ENCODE peak calls at places on chromosomes 12 and 14, in eight cellular contexts. G is skeletal muscle cell, O is nucleus accumbens, Q is KG1, N is IMR-90, C is PC-3, P is RPMI8226, F is renal cortical epithelial cell. E is an unnamed sample.

GRCh38 chr14:72701232-72701555 is 192.7 kb downstream of the DPF3 start:
- DNase-seq in G (no peak), O (no peak), Q (no peak), N (no peak), C (no peak), P (no peak), F (no peak), E (no peak)

GRCh38 chr14:61269321-61270083 is 11.6 kb downstream of the TMEM30B start:
- DNase-seq in G (no peak), O (peak), Q (peak), N (peak), C (peak), P (peak), F (peak), E (no peak)

GRCh38 chr12:103955811-103956514 is 9.7 kb upstream of the TDG start:
- DNase-seq in G (no peak), O (no peak), Q (no peak), N (peak), C (no peak), P (peak), F (no peak), E (no peak)

GRCh38 chr12:71392521-71393145 is 47.0 kb upstream of the LGR5 start:
- DNase-seq in G (peak), O (no peak), Q (peak), N (peak), C (peak), P (peak), F (peak), E (no peak)

GRCh38 chr14:21185506-21185905 is 29.6 kb upstream of the OR5AU1 start:
- DNase-seq in G (no peak), O (no peak), Q (peak), N (no peak), C (no peak), P (no peak), F (no peak), E (no peak)

GRCh38 chr12:14394317-14395058 is 29.0 kb downstream of the ATF7IP start:
- DNase-seq in G (peak), O (peak), Q (no peak), N (peak), C (peak), P (peak), F (peak), E (no peak)

GRCh38 chr12:193282-193681 is 20.7 kb downstream of the SLC6A12 start:
- DNase-seq in G (no peak), O (peak), Q (no peak), N (no peak), C (no peak), P (no peak), F (no peak), E (no peak)

GRCh38 chr12:7207866-7208612 is 18.6 kb downstream of the PEX5 start:
- DNase-seq in G (no peak), O (no peak), Q (no peak), N (no peak), C (no peak), P (no peak), F (no peak), E (no peak)

GRCh38 chr14:32469388-32470160 is 140.5 kb downstream of the AKAP6 start:
- DNase-seq in G (no peak), O (no peak), Q (no peak), N (peak), C (peak), P (no peak), F (peak), E (no peak)

GRCh38 chr12:52984136-52984535 is 22.1 kb upstream of the EIF4B start:
- DNase-seq in G (no peak), O (no peak), Q (no peak), N (no peak), C (peak), P (no peak), F (no peak), E (no peak)

GRCh38 chr12:124041907-124042306 is 68.9 kb downstream of the ZNF664 start:
- DNase-seq in G (no peak), O (no peak), Q (no peak), N (no peak), C (no peak), P (no peak), F (no peak), E (no peak)

GRCh38 chr14:76924363-76925151 is 98.3 kb downstream of the LRRC74A start:
- DNase-seq in G (no peak), O (peak), Q (no peak), N (no peak), C (no peak), P (peak), F (peak), E (no peak)

GRCh38 chr14:103408491-103409155 is 23.4 kb downstream of the MARK3 start:
- DNase-seq in G (no peak), O (no peak), Q (no peak), N (peak), C (no peak), P (no peak), F (no peak), E (no peak)

GRCh38 chr14:99983251-99984012 is 81.8 kb upstream of the EVL start:
- DNase-seq in G (no peak), O (no peak), Q (no peak), N (no peak), C (no peak), P (no peak), F (no peak), E (no peak)